ENCODE peak calls at places on chromosomes 5 and 9, in seven cellular contexts. L is chondrocyte, U is tibial nerve, V is pancreas, B is GM12864, D is AG04450, X is nephron progenitor cell. Y is an unnamed sample.

GRCh38 chr9:127263664-127264063 is 910 bp upstream of the GARNL3 start:
- DNase-seq in L (no peak), U (no peak), V (no peak), B (no peak), D (no peak), X (no peak), Y (no peak)

GRCh38 chr5:169904059-169904458 is 76.2 kb downstream of the INSYN2B start:
- DNase-seq in L (no peak), U (no peak), V (no peak), B (no peak), D (no peak), X (no peak), Y (no peak)

GRCh38 chr9:96612105-96612965 is 7.3 kb downstream of the CDC14B start:
- DNase-seq in L (no peak), U (no peak), V (peak), B (no peak), D (peak), X (no peak), Y (peak)

GRCh38 chr5:23530571-23530970 is 23.2 kb downstream of the PRDM9 start:
- DNase-seq in L (no peak), U (no peak), V (no peak), B (no peak), D (no peak), X (no peak), Y (no peak)

GRCh38 chr5:52672459-52672858 is 115.3 kb upstream of the ITGA1 start:
- DNase-seq in L (no peak), U (no peak), V (no peak), B (no peak), D (no peak), X (no peak), Y (no peak)

GRCh38 chr5:115785395-115786009 is 31.0 kb downstream of the CDO1 start:
- DNase-seq in L (no peak), U (no peak), V (no peak), B (no peak), D (no peak), X (peak), Y (no peak)

GRCh38 chr9:37430841-37431597 is 8.5 kb downstream of the GRHPR start:
- DNase-seq in L (no peak), U (no peak), V (no peak), B (no peak), D (no peak), X (no peak), Y (no peak)

GRCh38 chr9:111232997-111233790 is 96.8 kb downstream of the OR2K2 start:
- DNase-seq in L (no peak), U (peak), V (no peak), B (no peak), D (no peak), X (peak), Y (no peak)

GRCh38 chr5:171424726-171425125 is 5.3 kb downstream of the FGF18 start:
- DNase-seq in L (no peak), U (no peak), V (no peak), B (no peak), D (no peak), X (no peak), Y (peak)

GRCh38 chr5:165135551-165135950 is 1630.1 kb downstream of the MAT2B start:
- DNase-seq in L (no peak), U (no peak), V (no peak), B (no peak), D (no peak), X (no peak), Y (no peak)

GRCh38 chr5:5481206-5481605 is 58.7 kb downstream of the ICE1 start:
- DNase-seq in L (no peak), U (no peak), V (no peak), B (no peak), D (no peak), X (no peak), Y (no peak)

GRCh38 chr9:95143591-95144561 is 173.6 kb downstream of the FANCC start:
- DNase-seq in L (no peak), U (peak), V (peak), B (no peak), D (peak), X (no peak), Y (peak)

GRCh38 chr9:4306066-4306787 is 6.4 kb upstream of the GLIS3 start:
- DNase-seq in L (no peak), U (no peak), V (no peak), B (no peak), D (no peak), X (no peak), Y (no peak)

GRCh38 chr5:139764250-139764791 is 31.3 kb upstream of the PSD2 start:
- DNase-seq in L (no peak), U (no peak), V (no peak), B (no peak), D (no peak), X (peak), Y (no peak)

GRCh38 chr9:128554155-128554862 is 1.9 kb downstream of the SPTAN1 start:
- DNase-seq in L (no peak), U (peak), V (peak), B (peak), D (peak), X (peak), Y (no peak)

GRCh38 chr9:33249087-33249657 is 9.2 kb downstream of the SPINK4 start:
- DNase-seq in L (no peak), U (no peak), V (no peak), B (no peak), D (no peak), X (no peak), Y (no peak)

GRCh38 chr5:12095808-12096281 is 191.6 kb upstream of the CTNND2 start:
- DNase-seq in L (no peak), U (no peak), V (no peak), B (no peak), D (no peak), X (no peak), Y (no peak)

GRCh38 chr5:170590537-170590936 is 86.7 kb downstream of the KCNIP1 start:
- DNase-seq in L (peak), U (no peak), V (no peak), B (no peak), D (no peak), X (no peak), Y (no peak)

GRCh38 chr5:113375492-113376060 is 59.2 kb downstream of the TSSK1B start:
- DNase-seq in L (no peak), U (peak), V (no peak), B (no peak), D (no peak), X (no peak), Y (no peak)

GRCh38 chr9:122333169-122333808 is 37.5 kb upstream of the PTGS1 start:
- DNase-seq in L (no peak), U (no peak), V (no peak), B (no peak), D (no peak), X (no peak), Y (no peak)

GRCh38 chr9:123267481-123268239 is 726 bp downstream of the STRBP start:
- DNase-seq in L (no peak), U (no peak), V (peak), B (no peak), D (no peak), X (peak), Y (peak)

DNA sequence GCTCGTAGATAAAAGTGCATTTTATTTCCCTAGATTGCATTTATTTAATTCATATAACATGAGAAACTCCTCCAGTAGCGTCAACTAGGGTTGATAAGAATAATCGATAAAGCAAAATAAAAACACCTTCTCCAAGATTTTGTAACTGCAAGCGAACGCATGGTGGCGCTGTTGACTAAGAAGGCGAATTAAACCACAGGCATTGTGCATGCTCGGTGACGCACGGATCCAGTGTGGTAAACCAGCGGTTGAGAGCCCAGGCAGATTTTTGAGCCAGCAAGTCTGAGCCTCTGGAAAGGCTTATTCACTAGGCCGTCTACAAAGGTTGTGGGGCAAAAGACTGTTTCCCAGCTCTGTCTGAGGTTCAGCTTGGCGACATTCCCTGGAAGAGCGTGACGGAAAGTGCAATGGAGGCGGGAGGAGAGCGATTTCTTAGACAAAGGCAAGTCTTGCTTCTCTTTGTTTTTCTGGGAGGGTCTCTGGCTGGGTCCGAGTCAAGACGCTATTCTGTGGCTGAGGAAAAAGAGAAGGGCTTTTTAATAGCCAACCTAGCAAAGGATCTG is at the start of gene PCDHB3:
- DNase-seq in L (no peak), U (no peak), V (peak), B (no peak), D (no peak), X (no peak), Y (no peak)
- TF ChIP-seq CTCF in L (no peak), U (peak), V (no peak), B (peak), D (no peak), X (no peak), Y (no peak)

GRCh38 chr5:69364850-69365249 is 4.5 kb downstream of the AK6 start:
- DNase-seq in L (no peak), U (no peak), V (no peak), B (no peak), D (no peak), X (no peak), Y (no peak)

GRCh38 chr5:69367697-69368279 is 1.5 kb downstream of the AK6 start:
- DNase-seq in L (no peak), U (no peak), V (no peak), B (no peak), D (no peak), X (no peak), Y (no peak)

GRCh38 chr5:69360442-69360841 is 8.9 kb downstream of the AK6 start:
- DNase-seq in L (no peak), U (no peak), V (no peak), B (no peak), D (no peak), X (no peak), Y (no peak)

GRCh38 chr5:69368458-69369368 is 607 bp downstream of the AK6 start:
- DNase-seq in L (no peak), U (no peak), V (no peak), B (no peak), D (peak), X (peak), Y (no peak)

DNA sequence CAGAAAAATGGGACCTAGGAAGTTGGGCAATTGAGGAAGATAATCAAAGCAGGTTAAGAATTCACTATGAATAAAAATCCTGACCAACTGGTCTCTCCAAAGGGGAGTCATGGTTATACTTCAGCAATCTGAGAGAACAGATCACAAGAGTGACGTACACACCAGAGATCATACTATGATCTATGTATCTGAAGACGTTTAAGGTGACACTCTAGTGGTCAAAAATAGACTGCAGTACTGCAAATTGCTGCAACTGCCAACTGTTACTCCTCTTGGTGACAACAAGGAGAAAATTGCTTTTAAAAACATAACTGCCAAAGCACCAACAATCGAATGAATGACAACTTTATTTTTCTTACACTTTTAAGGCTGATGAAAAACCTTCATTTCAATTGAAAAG is 4.9 kb downstream of the AK6 start:
- DNase-seq in L (no peak), U (no peak), V (no peak), B (no peak), D (no peak), X (no peak), Y (no peak)
- TF ChIP-seq CTCF in L (peak), U (no peak), V (peak), B (peak), D (peak), X (peak), Y (no peak)

GRCh38 chr9:91948061-91948422 is 2.0 kb downstream of the ROR2 start:
- DNase-seq in L (no peak), U (no peak), V (no peak), B (no peak), D (no peak), X (peak), Y (no peak)

GRCh38 chr9:91949946-91950664 is at the start of gene ROR2:
- DNase-seq in L (no peak), U (no peak), V (peak), B (no peak), D (no peak), X (peak), Y (peak)

GRCh38 chr9:91949293-91949945 is 609 bp downstream of the ROR2 start:
- DNase-seq in L (no peak), U (no peak), V (no peak), B (no peak), D (no peak), X (peak), Y (no peak)

GRCh38 chr9:91946825-91947224 is 3.2 kb downstream of the ROR2 start:
- DNase-seq in L (no peak), U (no peak), V (no peak), B (no peak), D (no peak), X (no peak), Y (no peak)

DNA sequence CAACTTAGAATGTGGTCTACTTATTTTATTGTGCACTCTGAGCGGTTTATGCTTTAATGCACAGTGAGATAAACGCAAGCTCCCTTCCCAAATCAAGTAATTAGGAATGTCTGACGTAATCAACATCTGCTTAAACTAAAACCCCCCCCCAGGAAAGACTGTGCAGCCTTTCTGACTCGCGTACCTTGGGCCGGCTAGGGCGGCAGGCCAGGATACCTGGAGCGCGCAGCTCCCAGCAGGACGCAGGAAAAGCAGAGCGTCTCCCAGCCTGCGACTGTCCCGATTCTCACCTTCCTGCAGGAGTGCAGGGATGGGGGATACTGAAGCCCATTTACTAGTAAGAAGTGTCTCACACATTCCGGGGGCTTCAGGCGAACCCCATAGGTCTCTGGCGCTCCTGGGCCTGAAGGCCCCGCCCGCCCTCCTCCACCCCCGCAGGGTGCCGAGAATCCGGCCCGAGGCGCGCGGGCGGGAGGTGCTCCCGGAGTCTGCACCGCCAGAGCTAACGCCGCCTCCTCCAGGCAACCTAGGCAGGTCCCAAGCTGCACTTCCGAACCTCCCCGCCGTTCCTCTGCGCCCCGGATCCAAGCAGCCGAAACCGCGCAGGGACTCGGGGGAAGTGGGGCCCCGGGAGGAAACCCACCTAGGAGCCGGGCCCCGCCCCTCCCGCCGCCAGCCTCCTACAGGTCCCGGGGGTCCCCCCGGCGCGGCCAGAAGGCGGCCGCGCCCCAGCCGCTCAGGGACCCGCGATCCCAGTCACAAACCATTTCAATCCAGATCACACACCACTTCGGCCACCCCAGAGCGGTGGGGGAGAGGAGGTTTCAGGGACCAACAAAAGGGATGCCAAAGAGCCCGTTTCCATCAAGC is 1.4 kb downstream of the ROR2 start:
- DNase-seq in L (no peak), U (no peak), V (peak), B (no peak), D (no peak), X (peak), Y (peak)
- TF ChIP-seq CTCF in L (peak), U (no peak), V (peak), B (no peak), D (peak), X (peak), Y (peak)

GRCh38 chr5:177505075-177505474 is 4.6 kb downstream of the DOK3 start:
- DNase-seq in L (no peak), U (no peak), V (no peak), B (no peak), D (no peak), X (no peak), Y (no peak)

GRCh38 chr5:177508217-177508611 is 1.4 kb downstream of the DOK3 start:
- DNase-seq in L (no peak), U (no peak), V (no peak), B (no peak), D (no peak), X (no peak), Y (no peak)

GRCh38 chr5:177507596-177508216 is 1.9 kb downstream of the DOK3 start:
- DNase-seq in L (no peak), U (no peak), V (no peak), B (no peak), D (no peak), X (no peak), Y (no peak)

GRCh38 chr5:177508837-177509236 is 789 bp downstream of the DOK3 start:
- DNase-seq in L (no peak), U (no peak), V (no peak), B (no peak), D (no peak), X (no peak), Y (no peak)

DNA sequence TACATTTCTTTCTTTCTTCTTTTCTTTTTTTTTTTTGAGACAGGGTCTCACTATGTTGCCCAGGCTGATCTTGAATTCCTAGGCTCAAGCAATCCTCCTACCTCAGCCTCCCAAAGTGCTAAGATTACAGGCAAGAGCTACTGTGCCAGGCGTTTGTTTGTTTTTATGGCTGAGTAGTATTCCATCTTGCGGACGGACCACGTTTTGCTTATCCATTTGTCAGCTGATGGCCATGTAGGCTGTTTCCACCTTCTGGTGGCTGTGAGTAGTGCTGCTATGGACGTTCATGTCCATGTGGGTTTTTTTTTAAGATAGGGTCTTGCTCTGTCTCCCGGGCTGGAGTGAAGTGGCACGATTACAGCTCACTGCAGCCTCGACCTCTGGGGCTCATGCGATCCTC is 2.5 kb downstream of the DOK3 start:
- DNase-seq in L (no peak), U (no peak), V (no peak), B (no peak), D (no peak), X (no peak), Y (no peak)
- TF ChIP-seq CTCF in L (peak), U (no peak), V (no peak), B (peak), D (peak), X (no peak), Y (no peak)

DNA sequence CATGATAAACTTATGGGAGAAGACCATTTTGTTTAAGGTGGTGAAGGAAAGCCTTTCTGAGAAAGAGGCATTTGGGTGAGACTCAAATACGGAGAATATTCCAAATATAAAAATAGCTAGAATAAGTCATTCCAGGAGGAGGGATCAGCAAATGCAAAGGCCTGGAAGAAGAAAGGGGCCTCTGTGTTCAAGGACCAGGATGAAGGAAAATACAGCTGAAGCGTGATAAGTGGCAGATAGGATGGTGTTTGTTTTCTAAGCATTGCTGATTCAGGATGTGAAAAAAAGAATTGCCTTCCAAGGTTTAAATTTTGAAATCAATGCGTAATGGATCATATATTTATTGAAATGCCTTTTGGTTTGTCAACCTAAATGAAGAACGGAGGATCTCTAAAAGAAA is 59.4 kb upstream of the CAST start:
- DNase-seq in L (no peak), U (no peak), V (no peak), B (no peak), D (no peak), X (no peak), Y (no peak)
- TF ChIP-seq CTCF in L (no peak), U (no peak), V (no peak), B (no peak), D (no peak), X (no peak), Y (no peak)

GRCh38 chr5:123916331-123917121 is 404.5 kb downstream of the CSNK1G3 start:
- DNase-seq in L (no peak), U (no peak), V (no peak), B (no peak), D (peak), X (no peak), Y (no peak)
- TF ChIP-seq CTCF in L (no peak), U (no peak), V (no peak), B (no peak), D (no peak), X (no peak), Y (no peak)

DNA sequence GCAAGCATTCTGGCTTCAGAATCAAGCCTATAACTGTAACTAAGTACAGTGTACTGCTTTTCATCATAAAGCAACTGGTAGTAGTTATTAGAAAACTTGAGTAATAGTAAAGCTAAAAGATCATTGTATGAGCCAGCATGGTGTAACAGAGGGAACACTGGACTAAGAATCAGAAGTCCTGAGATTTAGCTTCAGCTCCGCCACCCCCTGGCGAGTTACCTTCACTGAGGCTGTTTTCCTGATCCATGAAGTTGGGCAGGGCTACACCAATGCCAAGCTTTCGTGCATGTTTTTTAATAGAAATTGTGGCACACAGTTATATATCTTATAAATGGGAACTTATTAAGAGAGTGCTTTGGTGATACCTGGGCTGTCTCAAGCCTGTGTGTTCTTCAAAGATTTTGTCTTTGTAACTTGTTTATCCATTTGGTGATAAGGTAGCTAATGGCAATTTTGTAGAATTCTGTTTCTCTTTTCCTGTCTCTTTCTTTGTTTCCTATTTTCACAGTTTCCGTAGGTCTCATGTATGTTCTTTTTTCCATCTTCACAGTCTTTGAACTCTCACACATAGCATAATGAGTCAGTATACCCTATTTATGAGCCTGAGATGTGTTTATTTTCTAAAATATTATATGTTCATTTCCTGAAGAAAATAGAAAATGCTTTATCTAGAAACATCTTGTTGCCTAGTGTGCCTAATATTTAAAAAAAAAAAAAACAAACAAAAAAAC is 102.3 kb downstream of the GDNF start:
- DNase-seq in L (no peak), U (no peak), V (no peak), B (no peak), D (no peak), X (no peak), Y (no peak)
- TF ChIP-seq CTCF in L (no peak), U (no peak), V (no peak), B (no peak), D (no peak), X (no peak), Y (no peak)